ENCODE peak calls at places on chromosomes 2 and 18, in six cellular contexts. X is B cell, S is retinal pigment epithelial cell, V is tibial nerve, R is dorsolateral prefrontal cortex, I is HCT116. T is an unnamed sample.

GRCh38 chr2:3277748-3278520 is 99.7 kb downstream of the EIPR1 start:
- DNase-seq in X (no peak), S (no peak), V (no peak), R (no peak), I (no peak), T (no peak)

GRCh38 chr2:166494140-166494544 is at the start of gene SCN7A:
- DNase-seq in X (no peak), S (no peak), V (peak; percentile 64), R (peak; percentile 58), I (no peak), T (no peak)

GRCh38 chr2:204796581-204796980 is 251.3 kb downstream of the PARD3B start:
- DNase-seq in X (no peak), S (no peak), V (no peak), R (no peak), I (no peak), T (no peak)

GRCh38 chr2:138235041-138235440 is 266.5 kb upstream of the SPOPL start:
- DNase-seq in X (no peak), S (no peak), V (no peak), R (no peak), I (no peak), T (no peak)

GRCh38 chr2:231886071-231886681 is 40.0 kb downstream of the NPPC start:
- DNase-seq in X (no peak), S (no peak), V (no peak), R (no peak), I (no peak), T (no peak)

GRCh38 chr2:127049927-127050802 is 56.8 kb downstream of the BIN1 start:
- DNase-seq in X (peak; percentile 71), S (no peak), V (no peak), R (peak; percentile 76), I (no peak), T (no peak)

GRCh38 chr2:195659114-195659513 is 2.1 kb downstream of the SLC39A10 start:
- DNase-seq in X (peak; percentile 64), S (no peak), V (no peak), R (no peak), I (no peak), T (no peak)

GRCh38 chr18:23369231-23369630 is 83.9 kb upstream of the RIOK3 start:
- DNase-seq in X (no peak), S (no peak), V (no peak), R (peak; percentile 36), I (no peak), T (no peak)

GRCh38 chr2:88281302-88282217 is 111.4 kb downstream of the THNSL2 start:
- DNase-seq in X (no peak), S (no peak), V (peak; percentile 11), R (no peak), I (no peak), T (no peak)

GRCh38 chr2:127348421-127349000 is 39.3 kb downstream of the MAP3K2 start:
- DNase-seq in X (no peak), S (no peak), V (no peak), R (no peak), I (no peak), T (no peak)

GRCh38 chr2:230343747-230344146 is 16.8 kb downstream of the SP140L start:
- DNase-seq in X (no peak), S (no peak), V (no peak), R (no peak), I (no peak), T (no peak)

GRCh38 chr2:98444436-98445166 is at the start of gene INPP4A:
- DNase-seq in X (peak; percentile 90), S (no peak), V (no peak), R (peak; percentile 68), I (peak; percentile 21), T (no peak)

GRCh38 chr2:86525421-86526340 is 37.6 kb downstream of the CHMP3 start:
- DNase-seq in X (no peak), S (no peak), V (no peak), R (no peak), I (no peak), T (no peak)

GRCh38 chr2:181123798-181124217 is 143.4 kb downstream of the UBE2E3 start:
- DNase-seq in X (peak; percentile 52), S (no peak), V (no peak), R (no peak), I (no peak), T (no peak)

DNA sequence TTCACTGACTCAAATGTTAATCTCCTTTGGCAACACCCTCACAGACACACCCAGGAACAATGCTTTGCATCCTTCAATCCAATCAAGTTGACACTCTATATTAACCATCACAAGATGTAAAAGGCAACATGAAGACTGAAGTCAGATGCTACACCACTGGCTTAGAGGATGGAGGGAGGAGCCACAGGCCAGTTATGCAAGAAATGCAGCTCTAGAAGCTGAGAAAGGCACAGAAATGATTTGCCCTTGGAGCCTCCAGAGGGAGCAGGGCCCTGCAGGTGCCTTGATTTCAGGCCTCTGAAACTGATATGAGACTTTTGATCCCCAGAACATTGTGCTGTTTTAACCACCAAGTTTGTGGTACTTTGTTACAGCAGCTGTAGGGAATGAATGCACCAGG is 276.3 kb downstream of the KCNS3 start:
- DNase-seq in X (no peak), S (no peak), V (no peak), R (no peak), I (no peak), T (no peak)
- TF ChIP-seq CTCF in X (no peak), S (peak; percentile 33), V (no peak), R (no peak), I (no peak), T (peak; percentile 19)

GRCh38 chr2:241273552-241273988 is 41.9 kb downstream of the HDLBP start:
- DNase-seq in X (peak; percentile 20), S (no peak), V (no peak), R (no peak), I (no peak), T (no peak)
- TF ChIP-seq CTCF in X (no peak), S (no peak), V (no peak), R (no peak), I (no peak), T (no peak)

DNA sequence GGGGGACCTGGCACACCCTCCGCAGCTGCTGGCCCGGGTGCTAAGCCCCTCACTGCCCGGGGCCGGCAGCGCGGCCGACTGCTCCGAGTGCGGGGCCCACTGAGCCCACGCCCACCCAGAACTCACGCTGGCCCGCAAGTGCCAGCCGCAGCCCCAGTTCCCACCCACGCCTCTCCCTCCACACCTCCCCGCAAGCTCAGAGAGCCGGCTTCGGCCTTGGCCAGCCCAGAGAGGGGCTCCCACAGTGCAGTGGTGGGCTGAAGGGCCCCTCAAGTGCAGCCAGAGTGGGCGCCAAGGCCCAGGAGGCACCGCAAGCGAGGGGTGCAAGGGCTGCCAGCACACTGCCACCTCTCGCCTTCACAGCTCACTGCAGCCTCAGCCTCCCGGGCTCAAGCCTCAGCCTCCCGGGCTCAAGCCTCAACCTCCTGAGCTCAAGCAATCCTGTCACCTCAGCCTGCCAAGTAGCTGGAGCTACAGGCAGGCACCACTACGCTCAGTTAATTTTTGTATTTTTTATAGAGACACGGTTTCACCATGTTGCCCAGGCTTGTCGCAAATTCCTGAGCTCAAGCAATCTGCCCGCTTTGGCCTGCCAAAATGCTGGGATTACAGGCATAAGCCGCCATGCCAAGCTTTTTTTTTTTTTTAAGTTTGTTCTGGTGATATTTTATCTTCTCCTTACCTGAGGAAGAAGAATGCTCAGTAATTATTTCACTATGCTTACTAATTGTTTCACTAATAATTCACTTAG is 71.7 kb upstream of the CDCA7 start:
- DNase-seq in X (no peak), S (no peak), V (no peak), R (no peak), I (no peak), T (no peak)
- TF ChIP-seq CTCF in X (no peak), S (no peak), V (no peak), R (no peak), I (no peak), T (no peak)

DNA sequence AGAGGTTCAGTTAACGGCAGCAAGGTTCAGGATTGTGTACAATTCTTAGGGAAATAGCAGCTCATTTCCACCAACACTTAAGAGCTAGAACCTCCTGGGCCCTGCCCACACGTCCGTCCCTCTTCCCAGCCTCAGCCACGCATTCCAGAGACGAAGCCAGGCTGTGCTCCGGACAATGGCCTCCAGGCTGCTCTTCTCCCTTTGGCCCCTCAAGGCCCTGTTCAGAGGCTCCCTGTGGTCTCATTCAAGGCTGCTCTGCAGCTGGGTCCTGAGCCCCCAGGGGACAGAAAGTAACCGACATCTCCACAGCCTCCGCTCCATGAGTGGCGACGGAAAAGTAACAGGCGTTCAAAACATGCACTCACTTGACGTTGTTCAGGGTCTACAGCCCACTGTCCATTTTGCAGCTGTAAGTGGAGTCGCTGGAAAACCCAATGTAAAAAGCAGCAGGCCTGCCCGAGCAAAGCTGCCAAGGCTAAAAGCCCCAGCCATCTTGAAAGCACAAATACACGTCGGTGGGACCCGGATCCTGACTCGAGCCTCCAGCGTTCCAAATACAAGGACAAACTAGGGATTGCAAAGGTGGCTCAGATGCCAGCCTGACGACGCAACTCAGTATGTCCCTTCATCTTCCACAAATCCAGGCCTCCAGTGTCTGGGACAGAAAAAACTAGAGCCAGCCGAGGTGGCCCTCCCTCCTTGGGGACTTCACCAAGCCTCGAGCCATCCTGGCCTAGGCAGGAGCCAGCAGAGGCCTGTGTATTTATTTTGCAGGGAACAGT is 76.9 kb downstream of the NDUFA10 start:
- DNase-seq in X (no peak), S (no peak), V (no peak), R (no peak), I (no peak), T (no peak)
- TF ChIP-seq CTCF in X (no peak), S (no peak), V (no peak), R (no peak), I (no peak), T (no peak)

DNA sequence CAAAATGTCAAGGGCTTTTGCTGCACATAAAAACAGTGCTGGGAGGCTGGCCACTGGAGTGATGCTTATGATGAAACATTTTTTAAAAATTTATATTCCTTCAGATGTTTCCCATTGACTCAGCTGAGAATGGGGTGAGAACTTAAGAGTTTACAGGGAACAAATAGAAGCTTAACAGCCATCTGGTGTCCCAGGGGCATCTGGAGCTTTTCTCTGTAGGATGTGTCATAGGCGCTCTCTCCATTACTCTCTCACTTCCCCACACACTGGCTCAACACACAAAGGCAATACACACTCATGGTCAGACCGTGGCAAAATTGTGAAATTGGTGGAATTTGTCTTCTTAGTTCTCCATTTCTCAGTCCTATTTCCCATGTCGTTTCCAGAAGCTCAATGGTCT is 783.1 kb upstream of the LRRTM1 start:
- DNase-seq in X (no peak), S (no peak), V (no peak), R (no peak), I (no peak), T (no peak)
- TF ChIP-seq CTCF in X (no peak), S (no peak), V (no peak), R (no peak), I (no peak), T (no peak)

DNA sequence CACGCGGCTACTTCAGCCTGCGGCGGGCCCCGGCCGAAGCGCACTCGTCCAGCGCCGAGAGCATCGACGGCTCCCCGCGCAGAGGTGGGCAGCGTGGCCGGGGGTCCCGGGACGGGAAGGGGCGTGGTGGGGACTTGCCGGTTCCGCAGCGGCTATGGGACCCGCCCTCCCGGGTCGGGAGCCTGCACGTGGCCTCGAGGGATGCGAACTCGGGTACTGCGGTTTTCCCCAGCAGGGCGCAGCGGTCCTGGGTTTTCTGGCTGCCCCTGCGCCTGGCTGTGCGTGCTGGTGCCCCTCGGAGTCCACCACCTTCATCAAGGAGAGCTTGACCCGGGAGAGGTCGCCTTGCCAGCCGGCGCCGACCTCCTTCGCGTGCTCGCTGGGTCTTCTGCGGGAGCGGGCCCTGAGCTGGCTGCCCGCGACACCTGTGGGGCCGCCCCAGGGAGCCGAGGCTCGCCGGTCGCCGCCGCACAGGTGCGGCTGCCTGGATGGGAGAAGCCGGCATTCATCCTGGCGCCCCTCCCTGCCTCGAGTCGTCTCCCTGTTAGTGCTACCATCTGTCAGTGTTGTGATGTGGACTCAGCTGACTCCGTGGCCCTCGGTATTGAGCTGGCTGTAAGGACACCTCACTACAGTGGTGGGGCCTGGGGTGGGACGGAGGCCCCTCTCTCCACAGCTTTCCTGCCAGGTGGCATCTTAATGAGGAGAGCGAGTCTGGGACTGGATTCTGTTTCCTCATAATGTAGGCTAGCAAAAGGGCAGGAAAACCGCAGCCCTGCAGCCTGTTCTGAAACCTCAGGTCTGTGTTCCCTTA is 177.3 kb downstream of the AGAP1 start:
- DNase-seq in X (no peak), S (no peak), V (no peak), R (peak; percentile 35), I (no peak), T (no peak)
- TF ChIP-seq CTCF in X (no peak), S (no peak), V (no peak), R (no peak), I (no peak), T (no peak)

T was measured in AG09309.